ENCODE peak calls at places on chromosomes 6 and 20, in four cellular contexts. C is neuronal stem cell, D is trophoblast cell, H is H9. M is an unnamed sample.

GRCh38 chr6:148064406-148065134 is 278.1 kb upstream of the SASH1 start:
- DNase-seq in C (no peak), D (peak), H (no peak), M (peak)

GRCh38 chr6:150751296-150751695 is 114.2 kb upstream of the MTHFD1L start:
- DNase-seq in C (no peak), D (no peak), H (no peak), M (no peak)

GRCh38 chr6:157614026-157614484 is 209.0 kb upstream of the SNX9 start:
- DNase-seq in C (no peak), D (no peak), H (no peak), M (peak)

GRCh38 chr20:52439385-52439784 is 247.8 kb upstream of the ZFP64 start:
- DNase-seq in C (no peak), D (no peak), H (no peak), M (no peak)

GRCh38 chr6:17987576-17988421 is at the start of gene KIF13A:
- DNase-seq in C (peak), D (peak), H (peak), M (peak)

GRCh38 chr6:26126394-26127221 is 39.4 kb downstream of the HFE start:
- DNase-seq in C (no peak), D (no peak), H (no peak), M (no peak)

GRCh38 chr6:52994789-52995078 is 350 bp downstream of the GSTA4 start:
- DNase-seq in C (no peak), D (no peak), H (no peak), M (no peak)

GRCh38 chr20:17594443-17594842 is 24.6 kb downstream of the DSTN start:
- DNase-seq in C (no peak), D (peak), H (no peak), M (peak)

GRCh38 chr20:58536289-58536688 is 21.1 kb upstream of the APCDD1L start:
- DNase-seq in C (no peak), D (no peak), H (no peak), M (no peak)

GRCh38 chr6:111985202-111985731 is 68.6 kb upstream of the CCN6 start:
- DNase-seq in C (no peak), D (peak), H (peak), M (peak)
- H2BK12ac ChIP-seq in C (no peak), D (peak), H (no peak), M (no peak)

DNA sequence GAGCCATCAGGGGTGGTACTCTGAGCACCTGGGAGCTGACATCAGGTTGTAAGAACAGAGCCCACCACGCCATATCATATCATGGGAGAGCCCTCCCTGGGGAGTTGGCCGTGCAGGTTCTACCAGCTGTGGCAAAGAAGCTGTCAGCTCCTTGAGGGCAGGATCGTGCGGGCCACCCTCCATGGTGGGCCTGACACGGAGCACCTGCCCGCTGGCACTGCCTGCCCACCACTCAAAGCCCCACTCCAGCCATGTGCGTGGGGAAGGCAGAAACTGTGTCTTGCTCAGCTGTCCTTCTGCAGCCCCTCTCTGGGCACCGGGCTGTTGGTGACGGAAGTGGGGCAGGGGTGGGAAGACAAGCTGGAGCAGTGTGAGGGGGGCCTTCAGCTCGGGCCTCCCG is 14.3 kb downstream of the PRPH2 start:
- DNase-seq in C (no peak), D (no peak), H (no peak), M (no peak)
- H4K91ac ChIP-seq in C (peak), D (no peak), H (no peak), M (no peak)

GRCh38 chr20:49568491-49569151 is 684 bp upstream of the PTGIS start:
- DNase-seq in C (peak), D (no peak), H (peak), M (no peak)
- H4K8ac ChIP-seq in C (no peak), D (peak), H (no peak), M (no peak)

GRCh38 chr20:62755817-62756724 is 40.2 kb upstream of the MRGBP start:
- DNase-seq in C (no peak), D (no peak), H (no peak), M (no peak)
- H2BK12ac ChIP-seq in C (peak), D (no peak), H (no peak), M (no peak)

DNA sequence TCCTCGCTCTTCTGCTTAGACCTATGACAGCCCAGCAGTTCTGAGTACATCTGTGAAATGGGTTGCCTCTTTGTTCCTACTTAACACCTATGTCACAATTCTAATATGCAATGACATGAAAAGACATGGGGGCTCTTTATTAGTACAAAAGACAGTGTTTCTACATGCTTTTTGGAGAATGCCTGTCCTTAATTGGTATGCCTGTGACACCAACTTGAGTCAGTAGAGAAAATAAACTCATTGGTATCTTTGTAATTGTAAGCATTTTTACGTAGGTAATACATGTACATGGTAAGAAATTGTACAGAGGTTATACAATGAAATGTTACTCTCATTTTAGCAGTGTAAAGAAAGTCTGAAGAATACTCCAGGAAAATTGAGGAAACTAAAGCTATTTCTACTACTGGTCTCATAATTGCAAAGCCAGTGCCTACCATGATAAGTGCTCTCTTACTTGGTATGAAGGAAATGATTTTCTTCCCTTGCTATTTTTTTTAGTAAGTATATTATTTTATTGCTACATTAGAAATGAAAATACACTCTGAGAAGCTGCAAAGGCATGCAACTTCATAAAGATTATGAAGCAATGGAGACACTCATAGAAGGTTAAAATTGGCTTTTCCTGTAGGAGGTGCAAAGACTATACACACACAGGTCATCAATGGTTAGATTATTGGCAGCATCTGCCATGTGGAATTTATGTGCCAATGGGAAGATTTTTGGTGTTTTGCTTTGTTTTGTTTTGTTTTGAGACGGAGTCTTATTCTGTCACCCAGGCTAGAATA is 4.9 kb upstream of the EEF1A1 start:
- DNase-seq in C (no peak), D (no peak), H (no peak), M (no peak)
- H4K91ac ChIP-seq in C (no peak), D (no peak), H (no peak), M (no peak)

DNA sequence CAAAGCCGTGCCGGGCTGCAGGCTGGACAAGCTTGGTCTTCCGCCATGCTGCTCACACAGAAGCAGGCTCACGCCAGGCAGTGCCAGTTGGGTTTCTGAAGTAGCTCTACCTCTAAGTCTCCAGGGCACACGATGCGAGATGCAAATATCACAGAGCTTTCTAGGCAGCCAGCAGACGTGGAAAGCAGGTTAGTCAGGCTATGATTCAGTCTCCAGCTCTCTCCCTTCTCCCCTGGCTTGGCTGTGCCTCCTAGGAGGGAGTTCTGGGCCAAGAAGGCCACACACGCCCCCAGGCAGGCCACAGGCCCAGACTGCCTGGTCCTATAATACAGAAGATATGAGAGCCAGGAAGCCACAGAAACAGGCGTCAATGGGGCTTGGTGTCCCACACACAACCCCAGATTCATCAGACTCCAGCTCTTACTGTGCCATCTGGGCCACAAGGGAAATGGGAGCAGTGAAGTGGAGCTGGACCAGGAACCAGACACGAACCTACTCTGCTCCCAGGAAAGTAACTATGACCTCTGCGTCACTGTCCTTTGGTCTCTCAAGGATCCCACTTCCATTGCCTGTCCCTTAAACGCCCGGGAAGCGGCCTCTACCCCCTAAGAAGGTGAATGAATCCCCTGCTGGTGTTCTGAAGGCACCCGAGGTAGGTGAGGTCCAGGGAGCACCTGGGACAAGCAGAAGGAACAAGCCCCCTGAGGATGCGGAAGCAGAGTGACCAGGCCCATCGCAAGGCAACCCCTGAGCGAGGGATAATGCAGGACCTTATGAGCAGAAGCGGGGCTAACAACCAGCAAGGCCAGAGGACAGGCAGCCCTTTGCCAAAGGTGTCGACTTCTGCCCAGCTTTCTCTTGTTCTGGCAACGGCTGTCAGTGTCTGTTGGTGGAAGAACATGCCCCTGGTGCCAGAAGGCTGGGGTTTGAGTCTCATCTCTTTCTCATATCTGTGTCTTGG is 61.1 kb downstream of the GFOD1 start:
- DNase-seq in C (no peak), D (peak), H (no peak), M (no peak)
- H4K8ac ChIP-seq in C (no peak), D (peak), H (no peak), M (peak)

DNA sequence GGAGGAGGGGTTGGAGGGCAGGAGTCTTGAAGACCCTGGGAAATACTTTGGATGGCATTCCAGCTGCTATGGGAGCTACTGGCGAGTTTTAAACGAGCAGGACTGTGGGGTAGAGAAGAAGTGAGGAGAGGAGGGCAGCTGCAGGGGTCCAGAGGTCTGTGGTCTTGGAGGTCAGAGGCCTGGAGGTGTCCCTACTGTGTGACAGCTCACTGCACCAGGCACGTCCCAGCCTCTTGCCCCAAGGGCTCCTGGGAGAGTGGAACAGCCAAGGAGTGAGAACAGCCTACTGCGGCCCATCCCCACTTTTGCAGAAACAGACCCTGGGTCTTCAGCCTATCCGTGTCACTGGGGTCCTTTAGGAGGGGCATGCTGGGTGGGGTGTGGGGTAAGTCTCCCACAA is 2.9 kb upstream of the NOL4L start:
- DNase-seq in C (no peak), D (no peak), H (no peak), M (no peak)
- H2BK12ac ChIP-seq in C (no peak), D (no peak), H (no peak), M (no peak)

GRCh38 chr6:34114695-34115395 is 31.0 kb downstream of the GRM4 start:
- DNase-seq in C (no peak), D (no peak), H (no peak), M (no peak)
- H4K91ac ChIP-seq in C (no peak), D (no peak), H (no peak), M (peak)

M was measured in mesenchymal stem cell.